ENCODE peak calls at places on chromosomes 2 and 18, in four cellular contexts. One of them, this sample, is unnamed.

GRCh38 chr2:121236101-121236640 is 48.8 kb downstream of the TFCP2L1 start:
- DNase-seq in hypothalamus: no peak
- DNase-seq in NCI-H1930: no peak
- DNase-seq in glomerular endothelial cell: no peak
- DNase-seq in this sample: no peak

GRCh38 chr2:149885468-149885867 is 297.9 kb upstream of the MMADHC start:
- DNase-seq in hypothalamus: no peak
- DNase-seq in NCI-H1930: no peak
- DNase-seq in glomerular endothelial cell: no peak
- DNase-seq in this sample: peak; percentile 50

GRCh38 chr2:230441188-230441897 is 25.3 kb downstream of the SP100 start:
- DNase-seq in hypothalamus: no peak
- DNase-seq in NCI-H1930: no peak
- DNase-seq in glomerular endothelial cell: no peak
- DNase-seq in this sample: no peak

GRCh38 chr2:71897836-71898235 is 249.8 kb downstream of the CYP26B1 start:
- DNase-seq in hypothalamus: no peak
- DNase-seq in NCI-H1930: no peak
- DNase-seq in glomerular endothelial cell: no peak
- DNase-seq in this sample: no peak

GRCh38 chr2:1606421-1607235 is 137.7 kb downstream of the PXDN start:
- DNase-seq in hypothalamus: no peak
- DNase-seq in NCI-H1930: no peak
- DNase-seq in glomerular endothelial cell: no peak
- DNase-seq in this sample: no peak

GRCh38 chr18:28455971-28456370 is 279.0 kb upstream of the CDH2 start:
- DNase-seq in hypothalamus: no peak
- DNase-seq in NCI-H1930: no peak
- DNase-seq in glomerular endothelial cell: no peak
- DNase-seq in this sample: no peak

GRCh38 chr2:201909961-201910361 is 103.6 kb downstream of the CDK15 start:
- DNase-seq in hypothalamus: no peak
- DNase-seq in NCI-H1930: no peak
- DNase-seq in glomerular endothelial cell: no peak
- DNase-seq in this sample: no peak

GRCh38 chr2:231360881-231361294 is 34.6 kb upstream of the B3GNT7 start:
- DNase-seq in hypothalamus: no peak
- DNase-seq in NCI-H1930: no peak
- DNase-seq in glomerular endothelial cell: no peak
- DNase-seq in this sample: no peak

This sample was measured in renal cortical epithelial cell.